ENCODE peak calls at places on chromosome 18, in nine cellular contexts. One of them, this sample, is unnamed.

GRCh38 chr18:8416212-8417019 is 192.8 kb upstream of the RAB12 start:
- DNase-seq in choroid plexus epithelial cell: peak
- DNase-seq in uterus: no peak
- DNase-seq in HFF-Myc: no peak
- DNase-seq in left ventricle myocardium inferior: no peak
- DNase-seq in CD8-positive, alpha-beta T cell: no peak
- DNase-seq in heart left ventricle: no peak
- DNase-seq in thyroid gland: no peak
- DNase-seq in A549: no peak
- DNase-seq in this sample: no peak

GRCh38 chr18:36158261-36158867 is 28.7 kb downstream of the ELP2 start:
- DNase-seq in A549: no peak
- DNase-seq in choroid plexus epithelial cell: peak
- DNase-seq in left ventricle myocardium inferior: no peak
- DNase-seq in heart left ventricle: no peak
- DNase-seq in thyroid gland: no peak
- DNase-seq in uterus: no peak
- DNase-seq in CD8-positive, alpha-beta T cell: no peak
- DNase-seq in HFF-Myc: peak
- DNase-seq in this sample: peak

GRCh38 chr18:54950221-54950620 is 9.0 kb downstream of the CCDC68 start:
- DNase-seq in HFF-Myc: no peak
- DNase-seq in thyroid gland: no peak
- DNase-seq in uterus: no peak
- DNase-seq in heart left ventricle: no peak
- DNase-seq in A549: no peak
- DNase-seq in CD8-positive, alpha-beta T cell: no peak
- DNase-seq in choroid plexus epithelial cell: no peak
- DNase-seq in left ventricle myocardium inferior: no peak
- DNase-seq in this sample: no peak

GRCh38 chr18:4224031-4224704 is 230.9 kb downstream of the DLGAP1 start:
- DNase-seq in A549: no peak
- DNase-seq in thyroid gland: no peak
- DNase-seq in heart left ventricle: no peak
- DNase-seq in choroid plexus epithelial cell: no peak
- DNase-seq in left ventricle myocardium inferior: no peak
- DNase-seq in uterus: no peak
- DNase-seq in HFF-Myc: no peak
- DNase-seq in CD8-positive, alpha-beta T cell: no peak
- DNase-seq in this sample: no peak

GRCh38 chr18:31942301-31942998 is 478 bp downstream of the TRAPPC8 start:
- DNase-seq in heart left ventricle: peak
- DNase-seq in thyroid gland: peak
- DNase-seq in uterus: no peak
- DNase-seq in HFF-Myc: no peak
- DNase-seq in A549: peak
- DNase-seq in CD8-positive, alpha-beta T cell: no peak
- DNase-seq in choroid plexus epithelial cell: peak
- DNase-seq in left ventricle myocardium inferior: no peak
- DNase-seq in this sample: peak

GRCh38 chr18:8890957-8891464 is 185.7 kb downstream of the MTCL1 start:
- DNase-seq in HFF-Myc: peak
- DNase-seq in choroid plexus epithelial cell: peak
- DNase-seq in heart left ventricle: no peak
- DNase-seq in thyroid gland: no peak
- DNase-seq in left ventricle myocardium inferior: no peak
- DNase-seq in uterus: no peak
- DNase-seq in A549: peak
- DNase-seq in CD8-positive, alpha-beta T cell: no peak
- DNase-seq in this sample: peak

GRCh38 chr18:7116832-7117389 is 686 bp downstream of the LAMA1 start:
- DNase-seq in thyroid gland: no peak
- DNase-seq in HFF-Myc: no peak
- DNase-seq in heart left ventricle: no peak
- DNase-seq in uterus: no peak
- DNase-seq in A549: no peak
- DNase-seq in choroid plexus epithelial cell: peak
- DNase-seq in CD8-positive, alpha-beta T cell: no peak
- DNase-seq in left ventricle myocardium inferior: no peak
- DNase-seq in this sample: no peak

GRCh38 chr18:59881728-59882685 is 17.8 kb upstream of the PMAIP1 start:
- DNase-seq in heart left ventricle: no peak
- DNase-seq in CD8-positive, alpha-beta T cell: no peak
- DNase-seq in A549: no peak
- DNase-seq in HFF-Myc: no peak
- DNase-seq in thyroid gland: no peak
- DNase-seq in left ventricle myocardium inferior: no peak
- DNase-seq in uterus: no peak
- DNase-seq in choroid plexus epithelial cell: peak
- DNase-seq in this sample: peak

GRCh38 chr18:47587587-47587986 is 336.1 kb upstream of the SKOR2 start:
- DNase-seq in left ventricle myocardium inferior: no peak
- DNase-seq in HFF-Myc: no peak
- DNase-seq in CD8-positive, alpha-beta T cell: no peak
- DNase-seq in thyroid gland: peak
- DNase-seq in heart left ventricle: no peak
- DNase-seq in uterus: no peak
- DNase-seq in choroid plexus epithelial cell: no peak
- DNase-seq in A549: no peak
- DNase-seq in this sample: no peak

GRCh38 chr18:57813245-57813644 is 10.1 kb upstream of the ATP8B1 start:
- DNase-seq in HFF-Myc: peak
- DNase-seq in uterus: no peak
- DNase-seq in A549: peak
- DNase-seq in choroid plexus epithelial cell: peak
- DNase-seq in CD8-positive, alpha-beta T cell: no peak
- DNase-seq in left ventricle myocardium inferior: no peak
- DNase-seq in heart left ventricle: no peak
- DNase-seq in thyroid gland: no peak
- DNase-seq in this sample: peak

GRCh38 chr18:65852273-65852672 is 101.5 kb downstream of the CDH7 start:
- DNase-seq in A549: no peak
- DNase-seq in heart left ventricle: no peak
- DNase-seq in thyroid gland: no peak
- DNase-seq in choroid plexus epithelial cell: no peak
- DNase-seq in uterus: no peak
- DNase-seq in left ventricle myocardium inferior: no peak
- DNase-seq in CD8-positive, alpha-beta T cell: no peak
- DNase-seq in HFF-Myc: no peak
- DNase-seq in this sample: no peak

DNA sequence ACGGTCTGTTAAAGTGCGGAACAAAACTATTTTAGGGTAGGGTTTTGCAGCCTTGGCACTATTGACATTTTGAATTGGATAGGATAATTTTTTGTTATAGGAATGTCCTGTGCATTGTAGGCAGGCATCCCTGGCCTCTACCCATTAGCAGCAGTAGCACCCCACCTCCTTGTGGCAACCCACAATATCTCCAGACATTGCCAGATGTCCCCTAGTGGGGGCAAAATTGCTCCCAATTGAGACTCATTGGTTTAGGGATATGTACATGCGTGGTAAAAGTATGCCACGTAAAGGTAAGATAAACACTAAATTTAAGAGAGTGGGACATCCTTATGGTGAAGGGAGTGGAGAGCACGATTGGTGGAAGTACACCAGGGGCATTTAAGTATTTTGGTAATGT is 4.6 kb downstream of the MIB1 start:
- DNase-seq in A549: no peak
- DNase-seq in CD8-positive, alpha-beta T cell: no peak
- DNase-seq in left ventricle myocardium inferior: no peak
- DNase-seq in thyroid gland: no peak
- DNase-seq in HFF-Myc: no peak
- DNase-seq in uterus: no peak
- DNase-seq in heart left ventricle: no peak
- DNase-seq in choroid plexus epithelial cell: no peak
- DNase-seq in this sample: no peak
- TF ChIP-seq CTCF in A549: no peak
- TF ChIP-seq CTCF in CD8-positive, alpha-beta T cell: no peak
- TF ChIP-seq CTCF in left ventricle myocardium inferior: no peak
- TF ChIP-seq CTCF in thyroid gland: no peak
- TF ChIP-seq CTCF in HFF-Myc: no peak
- TF ChIP-seq CTCF in uterus: no peak
- TF ChIP-seq CTCF in heart left ventricle: no peak
- TF ChIP-seq CTCF in choroid plexus epithelial cell: no peak
- TF ChIP-seq CTCF in this sample: no peak

DNA sequence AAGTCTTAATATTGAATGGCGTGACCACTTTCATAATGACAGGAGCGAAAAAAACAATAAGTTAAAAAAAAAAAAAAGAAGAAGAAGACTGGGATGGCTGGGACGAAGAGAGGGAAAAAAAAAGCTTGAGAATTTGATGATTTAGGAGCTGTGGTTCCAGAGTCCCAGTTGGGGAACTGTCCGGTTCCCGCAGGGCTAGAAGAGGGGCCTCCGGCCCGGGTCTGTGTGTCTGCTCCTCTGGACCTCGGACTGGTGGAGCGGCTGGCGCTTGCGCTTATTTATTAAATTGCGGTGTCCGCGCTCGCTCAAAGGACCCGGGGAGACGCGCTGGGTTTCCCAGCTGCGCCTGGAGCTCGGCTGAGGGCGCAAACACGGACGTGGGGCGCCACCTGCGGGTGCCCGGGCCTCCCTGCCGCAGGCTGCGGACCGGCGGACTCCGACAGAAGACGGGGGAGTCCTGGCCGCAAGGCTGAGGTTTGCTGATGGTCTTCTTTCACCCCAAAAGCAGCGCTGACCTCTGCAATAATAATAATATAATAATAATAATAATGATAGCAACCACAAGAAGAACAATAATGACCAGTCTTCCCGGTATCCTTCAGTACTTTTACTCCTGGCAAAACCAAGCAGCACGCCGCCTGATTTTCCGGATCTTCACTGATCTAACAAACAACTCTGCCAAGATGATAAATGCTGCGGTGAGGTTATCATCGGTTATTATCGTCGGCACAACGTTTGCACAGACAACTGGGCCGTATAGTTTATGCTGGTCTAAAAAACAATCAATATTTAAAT is at the start of gene CBLN2:
- DNase-seq in left ventricle myocardium inferior: no peak
- DNase-seq in heart left ventricle: no peak
- DNase-seq in thyroid gland: peak
- DNase-seq in choroid plexus epithelial cell: peak
- DNase-seq in HFF-Myc: no peak
- DNase-seq in CD8-positive, alpha-beta T cell: no peak
- DNase-seq in uterus: no peak
- DNase-seq in A549: peak
- DNase-seq in this sample: peak
- H3K4me3 ChIP-seq in left ventricle myocardium inferior: peak
- H3K4me3 ChIP-seq in heart left ventricle: no peak
- H3K4me3 ChIP-seq in thyroid gland: no peak
- H3K4me3 ChIP-seq in choroid plexus epithelial cell: peak
- H3K4me3 ChIP-seq in HFF-Myc: no peak
- H3K4me3 ChIP-seq in CD8-positive, alpha-beta T cell: no peak
- H3K4me3 ChIP-seq in uterus: no peak
- H3K4me3 ChIP-seq in A549: peak
- H3K4me3 ChIP-seq in this sample: peak

GRCh38 chr18:46067431-46068007 is 4.5 kb downstream of the PSTPIP2 start:
- DNase-seq in HFF-Myc: peak
- DNase-seq in thyroid gland: no peak
- DNase-seq in choroid plexus epithelial cell: peak
- DNase-seq in heart left ventricle: no peak
- DNase-seq in left ventricle myocardium inferior: no peak
- DNase-seq in A549: no peak
- DNase-seq in uterus: no peak
- DNase-seq in CD8-positive, alpha-beta T cell: no peak
- DNase-seq in this sample: peak

GRCh38 chr18:46060359-46060841 is 11.7 kb downstream of the PSTPIP2 start:
- DNase-seq in left ventricle myocardium inferior: no peak
- DNase-seq in HFF-Myc: no peak
- DNase-seq in uterus: no peak
- DNase-seq in CD8-positive, alpha-beta T cell: no peak
- DNase-seq in thyroid gland: no peak
- DNase-seq in A549: no peak
- DNase-seq in choroid plexus epithelial cell: no peak
- DNase-seq in heart left ventricle: no peak
- DNase-seq in this sample: no peak

GRCh38 chr18:46061387-46061786 is 10.7 kb downstream of the PSTPIP2 start:
- DNase-seq in A549: no peak
- DNase-seq in HFF-Myc: no peak
- DNase-seq in choroid plexus epithelial cell: no peak
- DNase-seq in uterus: no peak
- DNase-seq in CD8-positive, alpha-beta T cell: no peak
- DNase-seq in heart left ventricle: no peak
- DNase-seq in thyroid gland: no peak
- DNase-seq in left ventricle myocardium inferior: no peak
- DNase-seq in this sample: no peak

GRCh38 chr18:46062781-46063180 is 9.3 kb downstream of the PSTPIP2 start:
- DNase-seq in thyroid gland: no peak
- DNase-seq in A549: no peak
- DNase-seq in CD8-positive, alpha-beta T cell: no peak
- DNase-seq in uterus: no peak
- DNase-seq in HFF-Myc: no peak
- DNase-seq in left ventricle myocardium inferior: no peak
- DNase-seq in heart left ventricle: no peak
- DNase-seq in choroid plexus epithelial cell: no peak
- DNase-seq in this sample: no peak

DNA sequence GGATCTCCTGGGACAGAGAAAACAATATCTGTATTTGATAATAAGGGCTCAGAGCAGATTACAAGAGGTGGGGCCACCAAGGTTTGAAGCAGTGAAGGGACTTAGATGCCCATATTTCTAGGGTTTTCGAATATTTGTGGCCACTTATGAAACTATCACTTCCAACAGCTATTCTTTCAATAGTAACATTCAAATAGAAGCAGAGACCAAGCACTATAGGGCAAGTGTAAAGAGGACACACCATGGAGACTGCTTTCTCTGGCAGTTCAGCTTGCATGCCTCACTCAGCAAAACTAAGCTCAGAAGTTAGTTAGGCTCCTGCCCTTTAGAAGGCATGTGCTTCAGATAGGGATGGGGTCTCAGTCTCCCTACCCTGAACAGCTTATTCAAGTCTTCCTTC is 10.3 kb downstream of the PSTPIP2 start:
- DNase-seq in thyroid gland: no peak
- DNase-seq in heart left ventricle: no peak
- DNase-seq in uterus: no peak
- DNase-seq in left ventricle myocardium inferior: no peak
- DNase-seq in A549: no peak
- DNase-seq in HFF-Myc: no peak
- DNase-seq in choroid plexus epithelial cell: no peak
- DNase-seq in CD8-positive, alpha-beta T cell: no peak
- DNase-seq in this sample: no peak
- TF ChIP-seq CTCF in thyroid gland: no peak
- TF ChIP-seq CTCF in heart left ventricle: no peak
- TF ChIP-seq CTCF in uterus: no peak
- TF ChIP-seq CTCF in left ventricle myocardium inferior: no peak
- TF ChIP-seq CTCF in A549: no peak
- TF ChIP-seq CTCF in HFF-Myc: no peak
- TF ChIP-seq CTCF in choroid plexus epithelial cell: no peak
- TF ChIP-seq CTCF in CD8-positive, alpha-beta T cell: no peak
- TF ChIP-seq CTCF in this sample: no peak

DNA sequence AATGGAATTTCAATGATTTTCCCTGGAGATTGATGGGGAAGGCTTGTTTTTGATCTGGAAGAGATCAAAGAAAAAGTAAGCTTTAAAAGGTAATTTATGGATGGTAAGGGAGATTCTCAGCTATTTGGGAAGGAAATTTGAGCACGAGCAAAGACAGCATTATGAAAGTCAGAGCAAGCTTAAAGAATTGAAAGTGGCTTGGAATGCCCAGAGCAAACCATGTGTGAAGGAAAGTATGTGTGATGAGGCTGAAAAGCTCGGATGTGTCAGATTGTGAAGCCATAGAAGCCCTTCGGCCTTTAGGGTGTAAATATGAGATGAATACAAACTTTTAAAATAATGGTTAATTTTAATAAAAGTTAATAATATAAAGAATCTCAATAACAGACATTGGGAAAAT is 377.4 kb upstream of the DSEL start:
- DNase-seq in uterus: no peak
- DNase-seq in HFF-Myc: no peak
- DNase-seq in thyroid gland: no peak
- DNase-seq in left ventricle myocardium inferior: no peak
- DNase-seq in heart left ventricle: no peak
- DNase-seq in CD8-positive, alpha-beta T cell: no peak
- DNase-seq in choroid plexus epithelial cell: no peak
- DNase-seq in A549: no peak
- DNase-seq in this sample: no peak
- H3K4me3 ChIP-seq in uterus: no peak
- H3K4me3 ChIP-seq in HFF-Myc: no peak
- H3K4me3 ChIP-seq in thyroid gland: no peak
- H3K4me3 ChIP-seq in left ventricle myocardium inferior: no peak
- H3K4me3 ChIP-seq in heart left ventricle: no peak
- H3K4me3 ChIP-seq in CD8-positive, alpha-beta T cell: no peak
- H3K4me3 ChIP-seq in choroid plexus epithelial cell: no peak
- H3K4me3 ChIP-seq in A549: no peak
- H3K4me3 ChIP-seq in this sample: no peak